ENCODE peak calls at places on chromosome 9, in five cellular contexts. Q is activated CD4-positive, alpha-beta T cell treated with anti-CD3 and anti-CD28 coated beads, Interleukin-2, amount 50 U/mL, for 1 hour; Z is SHP77; I is colonic mucosa; S is amniotic stem cell. Y is an unnamed sample.

GRCh38 chr9:77738932-77739331 is 90.8 kb upstream of the GNA14 start:
- DNase-seq in Q (no peak), Z (no peak), I (no peak), S (no peak), Y (no peak)

GRCh38 chr9:86272221-86272620 is 10.1 kb downstream of the ISCA1 start:
- DNase-seq in Q (no peak), Z (no peak), I (no peak), S (no peak), Y (no peak)

GRCh38 chr9:82934949-82935348 is 128.0 kb downstream of the RASEF start:
- DNase-seq in Q (no peak), Z (no peak), I (no peak), S (no peak), Y (peak)

GRCh38 chr9:125617087-125617486 is 89.9 kb downstream of the MAPKAP1 start:
- DNase-seq in Q (no peak), Z (no peak), I (no peak), S (no peak), Y (no peak)

GRCh38 chr9:14313951-14314423 is at the start of gene NFIB:
- DNase-seq in Q (no peak), Z (peak), I (peak), S (no peak), Y (no peak)

GRCh38 chr9:6901179-6901578 is 143.4 kb downstream of the KDM4C start:
- DNase-seq in Q (no peak), Z (no peak), I (no peak), S (no peak), Y (no peak)

GRCh38 chr9:127876764-127877562 is 512 bp downstream of the AK1 start:
- DNase-seq in Q (no peak), Z (no peak), I (peak), S (no peak), Y (no peak)

GRCh38 chr9:92324889-92325268 is 271 bp downstream of the NOL8 start:
- DNase-seq in Q (no peak), Z (no peak), I (no peak), S (no peak), Y (no peak)

GRCh38 chr9:22154064-22154463 is 145.0 kb upstream of the CDKN2B start:
- DNase-seq in Q (no peak), Z (no peak), I (no peak), S (no peak), Y (no peak)

GRCh38 chr9:130467371-130467770 is 22.6 kb downstream of the ASS1 start:
- DNase-seq in Q (no peak), Z (no peak), I (no peak), S (no peak), Y (no peak)

GRCh38 chr9:114777841-114778240 is 28.0 kb downstream of the TNFSF15 start:
- DNase-seq in Q (peak), Z (no peak), I (no peak), S (no peak), Y (no peak)

GRCh38 chr9:16213781-16214515 is 656.5 kb downstream of the BNC2 start:
- DNase-seq in Q (no peak), Z (no peak), I (peak), S (peak), Y (peak)

GRCh38 chr9:107142430-107142829 is 140.6 kb upstream of the RAD23B start:
- DNase-seq in Q (no peak), Z (no peak), I (no peak), S (no peak), Y (no peak)

GRCh38 chr9:130143974-130144373 is 28.2 kb upstream of the NCS1 start:
- DNase-seq in Q (no peak), Z (no peak), I (no peak), S (no peak), Y (no peak)

GRCh38 chr9:21967707-21968106 is 26.5 kb downstream of the CDKN2A start:
- DNase-seq in Q (no peak), Z (no peak), I (no peak), S (no peak), Y (no peak)

GRCh38 chr9:35338086-35338485 is 151.8 kb upstream of the RUSC2 start:
- DNase-seq in Q (no peak), Z (no peak), I (no peak), S (no peak), Y (no peak)

GRCh38 chr9:38038307-38039089 is 30.5 kb downstream of the SHB start:
- DNase-seq in Q (no peak), Z (no peak), I (no peak), S (no peak), Y (no peak)

GRCh38 chr9:134449180-134449916 is 123.1 kb downstream of the RXRA start:
- DNase-seq in Q (peak), Z (peak), I (peak), S (peak), Y (peak)

GRCh38 chr9:82645591-82645990 is 417.4 kb downstream of the RASEF start:
- DNase-seq in Q (no peak), Z (no peak), I (no peak), S (no peak), Y (no peak)

GRCh38 chr9:13278368-13279246 is 885 bp downstream of the MPDZ start:
- DNase-seq in Q (no peak), Z (peak), I (peak), S (no peak), Y (no peak)

GRCh38 chr9:33081128-33081851 is 4.8 kb upstream of the SMU1 start:
- DNase-seq in Q (peak), Z (peak), I (peak), S (peak), Y (peak)

GRCh38 chr9:130304141-130304540 is 38.6 kb downstream of the HMCN2 start:
- DNase-seq in Q (no peak), Z (no peak), I (no peak), S (no peak), Y (no peak)

GRCh38 chr9:134642385-134643181 is 980 bp downstream of the COL5A1 start:
- DNase-seq in Q (no peak), Z (no peak), I (peak), S (peak), Y (peak)

GRCh38 chr9:7827792-7828191 is 28.2 kb upstream of the DMAC1 start:
- DNase-seq in Q (no peak), Z (no peak), I (no peak), S (no peak), Y (no peak)

GRCh38 chr9:38178282-38178681 is 109.3 kb upstream of the SHB start:
- DNase-seq in Q (no peak), Z (no peak), I (no peak), S (no peak), Y (no peak)

GRCh38 chr9:12933957-12934356 is 159.1 kb downstream of the LURAP1L start:
- DNase-seq in Q (no peak), Z (no peak), I (no peak), S (no peak), Y (peak)

GRCh38 chr9:105296889-105297288 is 52.4 kb downstream of the SLC44A1 start:
- DNase-seq in Q (no peak), Z (no peak), I (no peak), S (peak), Y (peak)

GRCh38 chr9:84146893-84147705 is 166.5 kb downstream of the RMI1 start:
- DNase-seq in Q (no peak), Z (no peak), I (no peak), S (no peak), Y (no peak)

GRCh38 chr9:5851445-5851844 is 18.5 kb upstream of the ERMP1 start:
- DNase-seq in Q (no peak), Z (no peak), I (peak), S (no peak), Y (peak)

GRCh38 chr9:126879288-126879687 is 18.8 kb downstream of the ZBTB34 start:
- DNase-seq in Q (no peak), Z (no peak), I (no peak), S (no peak), Y (no peak)

GRCh38 chr9:133127340-133127981 is 6.4 kb upstream of the RALGDS start:
- DNase-seq in Q (peak), Z (no peak), I (no peak), S (no peak), Y (no peak)

GRCh38 chr9:77588319-77588937 is 59.7 kb downstream of the GNA14 start:
- DNase-seq in Q (no peak), Z (no peak), I (no peak), S (peak), Y (peak)

GRCh38 chr9:109733690-109734089 is 46.3 kb upstream of the PALM2AKAP2 start:
- DNase-seq in Q (no peak), Z (no peak), I (no peak), S (peak), Y (no peak)

GRCh38 chr9:105401651-105402050 is 46.2 kb upstream of the FSD1L start:
- DNase-seq in Q (no peak), Z (no peak), I (no peak), S (no peak), Y (no peak)

GRCh38 chr9:127214421-127215265 is 49.9 kb upstream of the GARNL3 start:
- DNase-seq in Q (peak), Z (peak), I (peak), S (peak), Y (no peak)

Y was measured in HS-5.